ENCODE peak calls at places on chromosome 9, in nine cellular contexts. N, T, Q, Y, S, L, J, A and X are unnamed samples.

GRCh38 chr9:982660-983240 is 6.3 kb downstream of the DMRT3 start:
- DNase-seq in N (no peak), T (no peak), Q (no peak), Y (no peak), S (no peak), L (no peak), J (no peak), A (no peak), X (no peak)

GRCh38 chr9:36772449-36773370 is 200.0 kb downstream of the MELK start:
- DNase-seq in N (no peak), T (no peak), Q (no peak), Y (no peak), S (no peak), L (no peak), J (no peak), A (no peak), X (no peak)

GRCh38 chr9:70491798-70492736 is 77.6 kb upstream of the KLF9 start:
- DNase-seq in N (no peak), T (no peak), Q (no peak), Y (no peak), S (no peak), L (no peak), J (no peak), A (no peak), X (no peak)

GRCh38 chr9:76366275-76366674 is 28.0 kb downstream of the RFK start:
- DNase-seq in N (no peak), T (no peak), Q (no peak), Y (no peak), S (no peak), L (no peak), J (no peak), A (no peak), X (no peak)

GRCh38 chr9:1018121-1018520 is 32.0 kb upstream of the DMRT2 start:
- DNase-seq in N (no peak), T (no peak), Q (no peak), Y (peak; percentile 13), S (no peak), L (no peak), J (no peak), A (no peak), X (no peak)

GRCh38 chr9:128056887-128057723 is 10.0 kb downstream of the NAIF1 start:
- DNase-seq in N (peak; percentile 86), T (peak; percentile 84), Q (peak; percentile 79), Y (no peak), S (peak; percentile 74), L (no peak), J (no peak), A (no peak), X (no peak)

GRCh38 chr9:26779072-26779471 is 113.5 kb downstream of the CAAP1 start:
- DNase-seq in N (no peak), T (no peak), Q (no peak), Y (peak; percentile 46), S (no peak), L (no peak), J (no peak), A (no peak), X (no peak)

GRCh38 chr9:106860731-106861584 is 2.0 kb upstream of the ZNF462 start:
- DNase-seq in N (no peak), T (peak; percentile 38), Q (no peak), Y (no peak), S (no peak), L (no peak), J (peak; percentile 66), A (no peak), X (no peak)

GRCh38 chr9:97840521-97840920 is 12.5 kb upstream of the FOXE1 start:
- DNase-seq in N (no peak), T (no peak), Q (no peak), Y (no peak), S (no peak), L (no peak), J (no peak), A (no peak), X (no peak)

GRCh38 chr9:36327903-36328302 is 69.7 kb upstream of the GNE start:
- DNase-seq in N (no peak), T (no peak), Q (no peak), Y (no peak), S (no peak), L (no peak), J (no peak), A (no peak), X (no peak)

GRCh38 chr9:126488881-126489404 is 124.8 kb upstream of the LMX1B start:
- DNase-seq in N (no peak), T (no peak), Q (no peak), Y (no peak), S (no peak), L (no peak), J (no peak), A (no peak), X (no peak)

GRCh38 chr9:126488310-126488709 is 125.4 kb upstream of the LMX1B start:
- DNase-seq in N (no peak), T (no peak), Q (no peak), Y (no peak), S (no peak), L (no peak), J (no peak), A (no peak), X (no peak)

GRCh38 chr9:126494264-126494663 is 119.5 kb upstream of the LMX1B start:
- DNase-seq in N (no peak), T (no peak), Q (no peak), Y (no peak), S (no peak), L (no peak), J (no peak), A (no peak), X (no peak)

GRCh38 chr9:126489604-126490593 is 123.8 kb upstream of the LMX1B start:
- DNase-seq in N (no peak), T (no peak), Q (no peak), Y (no peak), S (no peak), L (peak; percentile 56), J (no peak), A (no peak), X (no peak)

GRCh38 chr9:126491256-126491879 is 122.4 kb upstream of the LMX1B start:
- DNase-seq in N (peak; percentile 44), T (peak; percentile 58), Q (peak; percentile 52), Y (no peak), S (peak; percentile 87), L (no peak), J (no peak), A (no peak), X (no peak)
- TF ChIP-seq POLR2A in N (no peak), T (no peak), Q (no peak), Y (no peak), S (no peak), L (no peak), J (no peak), A (no peak), X (no peak)

DNA sequence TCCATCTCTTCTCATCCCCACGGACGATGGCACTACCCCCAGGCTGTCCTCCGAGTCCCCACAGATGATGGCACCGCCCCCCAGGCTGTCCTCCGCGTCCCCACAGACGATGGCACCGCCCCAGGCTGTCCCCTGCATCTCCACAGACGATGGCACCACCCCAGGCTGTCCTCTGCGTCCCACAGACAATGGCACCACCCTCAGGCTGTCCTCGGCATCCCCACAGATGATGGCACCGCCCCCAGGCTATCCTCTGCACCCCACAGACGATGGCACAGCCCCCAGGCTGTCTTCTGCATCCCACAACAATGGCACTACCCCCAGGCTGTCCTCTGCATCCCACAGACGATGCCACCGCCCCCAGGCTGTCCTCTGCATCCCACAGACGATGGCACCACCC is 57.4 kb upstream of the PTCH1 start:
- DNase-seq in N (no peak), T (no peak), Q (no peak), Y (no peak), S (peak; percentile 45), L (no peak), J (no peak), A (no peak), X (no peak)
- H3K4me1 ChIP-seq in N (no peaks in the 10 kb centered on the region), T (no peaks in the 10 kb centered on the region), Q (no peaks in the 10 kb centered on the region), Y (peaks cover 2% of the 10 kb centered on the region), S (no peaks in the 10 kb centered on the region), L (peaks cover 7% of the 10 kb centered on the region), J (peaks cover 2% of the 10 kb centered on the region), A (peaks cover 11% of the 10 kb centered on the region), X (peaks cover 8% of the 10 kb centered on the region)

DNA sequence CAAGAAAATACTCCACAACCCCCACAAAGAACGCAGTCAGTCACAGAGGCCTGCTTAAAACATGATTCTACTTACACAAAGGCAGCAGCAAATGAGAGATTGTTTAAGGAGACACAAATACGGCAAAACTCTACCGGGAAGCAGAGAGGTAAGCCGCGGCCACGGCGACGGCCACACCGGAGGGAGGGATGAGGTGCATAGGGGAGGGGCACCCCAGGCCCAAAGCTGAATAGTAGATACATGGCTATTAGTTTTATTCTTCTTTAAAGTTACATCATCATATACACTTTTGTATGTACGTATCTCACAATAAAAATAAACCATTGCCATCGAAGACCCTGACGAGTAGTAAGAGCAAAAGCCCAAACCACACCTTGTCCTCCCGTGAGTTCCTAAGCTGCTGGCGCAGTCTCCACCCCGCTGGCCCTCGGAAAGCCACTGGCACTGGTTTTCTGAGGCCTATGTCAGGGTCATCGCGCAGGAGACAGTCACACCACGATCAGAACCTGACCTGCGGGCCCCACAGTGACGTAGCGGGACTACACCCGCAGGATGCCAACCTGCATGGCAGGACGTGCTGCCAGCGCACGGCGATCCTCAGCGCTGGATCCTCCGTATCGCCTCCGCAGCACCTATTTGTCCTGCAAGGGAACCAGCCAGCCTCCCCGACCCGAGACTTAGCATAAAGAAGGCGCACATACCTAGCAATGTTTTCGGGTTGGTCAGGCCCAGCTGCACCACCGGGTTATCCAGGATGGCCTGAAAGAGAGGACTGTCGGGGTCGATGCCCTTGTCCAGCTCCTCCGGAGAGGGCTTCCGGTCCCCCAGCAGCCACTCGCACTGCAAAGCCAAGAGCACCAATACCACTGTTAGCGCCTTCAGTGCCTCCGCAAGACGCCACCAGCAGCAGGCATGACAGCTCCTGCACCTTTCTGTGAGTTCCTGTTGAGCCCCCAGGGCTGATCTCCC is 23.4 kb downstream of the UBAC1 start:
- DNase-seq in N (no peak), T (no peak), Q (no peak), Y (no peak), S (no peak), L (no peak), J (no peak), A (no peak), X (no peak)
- TF ChIP-seq POLR2A in N (no peak), T (no peak), Q (no peak), Y (no peak), S (no peak), L (no peak), J (no peak), A (no peak), X (no peak)

DNA sequence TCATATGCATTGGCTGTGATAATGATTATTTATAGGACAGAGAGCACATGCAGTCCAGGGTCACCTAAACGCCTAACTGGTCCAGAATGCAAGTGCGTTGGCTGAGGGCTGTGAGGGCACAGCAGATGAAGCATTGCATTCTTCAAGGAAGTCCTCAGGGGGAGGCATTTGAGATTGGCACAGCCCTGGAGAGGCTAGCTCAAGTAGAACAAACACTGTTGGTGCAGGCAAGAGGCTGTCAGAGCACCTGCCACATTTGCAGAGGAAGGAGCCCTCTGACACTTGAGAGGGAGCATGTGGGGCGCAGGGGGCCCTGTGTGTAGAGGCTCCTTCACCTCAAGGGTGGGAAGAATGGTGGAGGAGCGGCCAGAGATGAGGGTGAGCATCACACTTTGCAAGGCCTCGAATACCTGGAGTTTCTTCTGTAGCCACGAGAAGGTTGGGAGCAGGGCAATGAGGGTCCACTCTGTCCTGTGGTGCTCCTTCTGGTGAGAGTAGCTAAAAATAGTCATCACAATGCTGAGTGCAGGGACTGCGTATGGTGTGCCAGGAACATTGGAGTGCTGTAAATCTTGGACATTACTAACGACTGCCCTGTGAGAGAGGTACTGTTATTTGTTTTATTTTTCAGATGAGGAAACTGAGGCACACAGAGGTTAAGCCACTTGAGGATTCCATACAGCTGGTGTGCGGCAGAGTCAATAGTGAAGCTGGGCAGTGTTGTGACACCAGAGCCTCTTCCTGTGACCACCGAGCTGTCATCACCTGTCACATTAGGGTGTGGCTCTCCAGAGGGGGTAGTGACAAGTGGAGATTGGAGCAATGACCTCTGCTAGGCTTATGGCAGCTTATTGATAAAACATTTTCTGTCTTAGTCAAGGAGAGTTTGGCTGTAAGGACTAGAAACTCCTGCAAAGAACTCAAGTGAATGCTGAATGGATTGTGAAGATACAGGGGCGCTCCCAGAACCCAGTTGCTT is 100.2 kb downstream of the PIP5K1B start:
- DNase-seq in N (no peak), T (no peak), Q (no peak), Y (no peak), S (no peak), L (no peak), J (no peak), A (no peak), X (no peak)
- H3K4me1 ChIP-seq in N (peaks cover 21% of the 10 kb centered on the region), T (no peaks in the 10 kb centered on the region), Q (no peaks in the 10 kb centered on the region), Y (no peaks in the 10 kb centered on the region), S (no peaks in the 10 kb centered on the region), L (no peaks in the 10 kb centered on the region), J (peaks cover 3% of the 10 kb centered on the region), A (no peaks in the 10 kb centered on the region), X (no peaks in the 10 kb centered on the region)